ENCODE peak calls at places on chromosomes 2 and 18, in six cellular contexts. D is progenitor cell of endocrine pancreas, L is HFFc6, I is sigmoid colon, K is Calu3, E is BJ. S is an unnamed sample.

GRCh38 chr2:182379235-182379634 is 47.6 kb downstream of the PDE1A start:
- DNase-seq in D (no peak), L (no peak), I (no peak), K (no peak), E (no peak), S (no peak)

GRCh38 chr2:126306539-126306938 is 349.4 kb upstream of the GYPC start:
- DNase-seq in D (no peak), L (no peak), I (no peak), K (no peak), E (no peak), S (no peak)

GRCh38 chr2:17800219-17800618 is 16.0 kb upstream of the MSGN1 start:
- DNase-seq in D (no peak), L (peak; percentile 12), I (no peak), K (no peak), E (no peak), S (no peak)

GRCh38 chr2:239459581-239459980 is 58.8 kb upstream of the HDAC4 start:
- DNase-seq in D (no peak), L (no peak), I (peak; percentile 12), K (no peak), E (no peak), S (no peak)

GRCh38 chr2:37526323-37526722 is 145.1 kb downstream of the CDC42EP3 start:
- DNase-seq in D (no peak), L (no peak), I (no peak), K (no peak), E (no peak), S (no peak)

GRCh38 chr2:51717318-51717717 is 685.4 kb upstream of the NRXN1 start:
- DNase-seq in D (no peak), L (peak; percentile 74), I (no peak), K (no peak), E (no peak), S (no peak)

GRCh38 chr2:233563663-233564430 is 2.7 kb downstream of the USP40 start:
- DNase-seq in D (no peak), L (no peak), I (no peak), K (no peak), E (no peak), S (no peak)

GRCh38 chr18:77554061-77554460 is 304.4 kb downstream of the GALR1 start:
- DNase-seq in D (no peak), L (no peak), I (no peak), K (no peak), E (no peak), S (no peak)

GRCh38 chr2:16554184-16554583 is 111.5 kb downstream of the CYRIA start:
- DNase-seq in D (no peak), L (no peak), I (no peak), K (no peak), E (no peak), S (no peak)

GRCh38 chr18:78884502-78884901 is 95.1 kb upstream of the SALL3 start:
- DNase-seq in D (no peak), L (no peak), I (no peak), K (no peak), E (no peak), S (no peak)

GRCh38 chr2:238974510-238975166 is 126.8 kb downstream of the TWIST2 start:
- DNase-seq in D (no peak), L (peak; percentile 89), I (peak; percentile 77), K (no peak), E (peak; percentile 84), S (no peak)

GRCh38 chr2:10909050-10909995 is 2.4 kb upstream of the KCNF1 start:
- DNase-seq in D (peak; percentile 41), L (no peak), I (peak; percentile 54), K (peak; percentile 34), E (no peak), S (no peak)
- TF ChIP-seq CTCF in D (peak; percentile 78), L (peak; percentile 76), I (no peak), K (peak; percentile 29), E (peak; percentile 45), S (no peak)

DNA sequence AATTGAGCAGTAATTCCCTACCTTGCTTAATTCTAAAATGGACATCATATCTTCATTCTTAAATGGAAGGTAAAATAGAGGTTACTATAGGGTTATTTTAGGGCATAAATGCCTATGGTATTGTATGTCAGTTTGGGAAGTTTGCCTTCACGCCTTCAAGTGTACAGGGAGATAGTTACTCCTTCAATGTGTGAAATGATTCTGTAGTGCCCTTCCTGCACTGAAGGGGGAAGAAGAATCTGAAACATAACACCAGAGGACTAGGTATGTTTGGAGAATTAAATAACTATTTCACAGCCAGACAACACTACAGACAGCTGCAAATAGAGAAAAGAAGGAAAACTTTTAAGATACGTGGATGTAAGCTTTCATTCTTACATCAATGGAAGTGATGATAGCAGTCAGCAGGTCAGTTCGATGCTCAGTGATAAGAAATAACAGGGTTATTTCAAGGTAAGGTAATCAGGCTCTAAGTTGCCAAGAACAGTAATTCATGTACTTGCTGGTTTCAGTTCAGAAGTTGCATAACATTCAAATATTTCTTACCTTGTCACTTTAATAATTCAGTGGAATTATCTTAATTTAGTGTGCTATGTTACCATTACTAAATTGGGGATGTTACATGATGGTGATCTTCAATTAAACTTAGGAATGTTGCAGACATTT is 4.0 kb downstream of the PKP4 start:
- DNase-seq in D (no peak), L (no peak), I (no peak), K (peak; percentile 15), E (no peak), S (no peak)
- TF ChIP-seq CTCF in D (peak; percentile 33), L (peak; percentile 35), I (no peak), K (no peak), E (peak; percentile 18), S (no peak)

DNA sequence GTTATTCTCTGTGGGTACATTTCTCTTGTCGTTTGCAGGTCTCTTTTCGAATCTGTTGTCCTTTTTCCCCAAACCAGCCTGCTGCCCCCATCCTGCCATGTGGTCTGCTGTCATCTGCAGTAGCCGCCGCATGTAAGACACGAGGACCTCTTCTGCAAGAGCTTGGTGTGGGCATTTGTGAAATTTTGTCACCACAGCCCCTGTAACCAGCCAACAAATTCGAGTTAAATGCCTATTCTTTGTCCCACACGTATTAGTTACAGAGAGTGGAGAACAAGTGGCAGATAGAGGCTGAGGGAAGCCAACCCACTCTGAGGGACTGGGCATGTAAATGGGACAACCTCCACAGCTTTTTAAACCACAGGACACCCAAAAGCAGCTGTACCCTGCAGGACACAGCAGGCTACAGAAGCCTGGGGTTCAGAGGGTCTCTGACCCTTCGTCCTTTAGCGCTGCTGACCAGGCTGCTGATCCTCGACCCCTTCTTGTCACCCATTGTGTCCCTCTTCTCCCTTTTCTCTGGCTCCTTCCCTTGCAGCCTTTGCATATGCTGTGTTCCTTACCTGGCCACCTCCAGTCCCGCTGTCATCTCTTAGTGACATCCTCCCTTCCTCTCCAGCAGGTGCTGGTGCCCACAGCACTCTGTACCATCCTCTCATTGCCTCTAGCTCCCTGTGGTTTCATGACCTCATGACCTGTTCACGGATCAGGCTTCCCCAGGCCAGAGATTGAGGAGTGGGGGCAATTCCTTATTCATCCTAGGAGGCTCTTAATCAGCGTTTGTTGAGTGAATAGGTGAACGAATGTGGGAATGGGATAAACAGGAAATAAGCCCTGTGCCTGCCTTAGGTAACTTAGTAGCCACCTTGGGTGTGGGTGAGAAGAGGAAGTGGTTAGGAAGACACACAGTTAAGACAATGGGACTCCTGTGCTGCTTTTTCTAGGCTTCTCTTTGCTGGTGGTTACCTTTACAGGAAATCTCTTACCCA is 35.3 kb downstream of the ITGA6 start:
- DNase-seq in D (no peak), L (no peak), I (no peak), K (peak; percentile 54), E (no peak), S (no peak)
- TF ChIP-seq CTCF in D (no peak), L (no peak), I (no peak), K (no peak), E (no peak), S (peak; percentile 28)

GRCh38 chr18:48409591-48410094 is 460 bp upstream of the ZBTB7C start:
- DNase-seq in D (peak; percentile 16), L (no peak), I (no peak), K (peak; percentile 15), E (no peak), S (no peak)
- TF ChIP-seq CTCF in D (peak; percentile 10), L (no peak), I (no peak), K (no peak), E (no peak), S (no peak)

DNA sequence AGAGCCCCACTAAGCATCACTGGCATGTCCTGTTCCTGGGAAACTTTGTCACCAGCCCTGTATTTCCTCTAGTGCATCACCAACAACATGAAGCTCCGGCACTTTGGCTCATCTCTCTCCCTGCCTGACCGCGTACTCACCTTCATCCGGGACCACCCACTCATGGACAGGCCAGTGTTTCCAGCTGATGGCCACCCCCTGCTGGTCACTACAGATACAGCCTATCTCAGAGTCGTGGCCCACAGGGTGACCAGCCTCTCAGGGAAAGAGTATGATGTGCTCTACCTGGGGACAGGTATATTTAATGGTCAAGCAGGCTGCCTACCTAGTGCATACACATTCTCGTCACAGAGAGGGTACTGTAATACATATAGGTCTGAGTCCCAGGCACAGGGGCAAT is 21.0 kb downstream of the SEMA4F start:
- DNase-seq in D (no peak), L (no peak), I (no peak), K (no peak), E (no peak), S (no peak)
- TF ChIP-seq CTCF in D (peak; percentile 25), L (peak; percentile 64), I (no peak), K (no peak), E (peak; percentile 29), S (no peak)

GRCh38 chr18:59200787-59201186 is 19.2 kb upstream of the GRP start:
- DNase-seq in D (no peak), L (peak; percentile 32), I (no peak), K (no peak), E (no peak), S (no peak)
- TF ChIP-seq CTCF in D (no peak), L (peak; percentile 69), I (no peak), K (no peak), E (peak; percentile 30), S (no peak)

DNA sequence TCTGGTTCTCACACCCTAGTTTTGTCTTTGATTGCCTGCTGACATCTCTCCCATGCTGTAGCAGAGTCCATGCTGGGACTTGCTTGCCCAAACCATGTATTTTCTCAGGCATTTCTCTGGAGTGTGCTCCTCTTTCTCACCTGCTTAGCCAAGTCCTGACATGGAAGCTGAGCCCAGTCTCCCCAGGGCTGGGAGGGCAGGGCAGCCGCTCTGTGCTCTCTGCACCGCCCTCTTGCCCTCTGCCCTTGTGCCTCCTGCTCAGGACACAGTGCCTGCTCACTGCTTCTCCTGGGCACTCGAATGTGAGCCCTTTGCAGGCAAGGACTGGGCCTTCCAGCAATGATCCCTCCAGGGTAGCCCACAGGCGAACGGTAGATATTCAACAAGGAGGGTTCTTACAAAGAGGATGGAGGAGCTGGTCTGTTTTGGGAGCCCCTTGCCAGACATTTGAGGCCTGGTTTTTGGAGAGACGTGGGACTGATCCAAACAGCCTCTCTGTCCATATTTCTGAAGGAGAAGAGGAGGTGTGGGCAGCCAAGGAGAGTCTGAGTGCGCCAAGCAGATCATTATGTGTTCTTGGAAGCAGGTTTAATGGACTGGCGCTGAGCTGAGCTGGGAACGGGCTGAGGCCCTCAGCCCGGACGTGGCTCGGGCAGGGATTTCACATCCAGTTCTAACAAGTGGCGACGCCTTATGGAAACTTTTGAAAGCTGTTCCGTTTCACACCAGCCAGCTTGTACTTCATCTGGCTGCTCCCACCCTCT is 4.0 kb downstream of the SLC14A2 start:
- DNase-seq in D (no peak), L (no peak), I (peak; percentile 76), K (no peak), E (no peak), S (no peak)
- TF ChIP-seq CTCF in D (no peak), L (no peak), I (no peak), K (no peak), E (no peak), S (no peak)